ENCODE peak calls at places on chromosomes 3 and 15, in four cellular contexts. A, K, B and P are unnamed samples.

GRCh38 chr15:85120351-85121113 is 138.9 kb downstream of the PDE8A start:
- DNase-seq in A (no peak), K (no peak), B (no peak), P (no peak)

GRCh38 chr15:40329804-40330203 is 6.3 kb downstream of the INAFM2 start:
- DNase-seq in A (no peak), K (no peak), B (no peak), P (no peak)

GRCh38 chr3:16720367-16720766 is 115.1 kb upstream of the DAZL start:
- DNase-seq in A (no peak), K (no peak), B (no peak), P (no peak)

GRCh38 chr15:38176155-38176554 is 76.5 kb upstream of the SPRED1 start:
- DNase-seq in A (no peak), K (peak), B (no peak), P (no peak)

GRCh38 chr3:44067431-44067830 is 174.3 kb upstream of the TOPAZ1 start:
- DNase-seq in A (no peak), K (no peak), B (no peak), P (no peak)

GRCh38 chr3:95899494-95899893 is 914.9 kb upstream of the EPHA6 start:
- DNase-seq in A (no peak), K (no peak), B (no peak), P (peak)

GRCh38 chr3:27914199-27914598 is 192.1 kb upstream of the EOMES start:
- DNase-seq in A (peak), K (no peak), B (peak), P (no peak)

GRCh38 chr3:31941230-31941632 is 39.8 kb downstream of the OSBPL10 start:
- DNase-seq in A (peak), K (no peak), B (no peak), P (no peak)

GRCh38 chr3:52384009-52384761 is 60.7 kb downstream of the SEMA3G start:
- DNase-seq in A (no peak), K (no peak), B (no peak), P (no peak)

GRCh38 chr15:76968310-76968709 is 26.6 kb upstream of the PSTPIP1 start:
- DNase-seq in A (no peak), K (no peak), B (no peak), P (no peak)

GRCh38 chr15:64430000-64430735 is 30.2 kb upstream of the ZNF609 start:
- DNase-seq in A (no peak), K (peak), B (no peak), P (no peak)

GRCh38 chr15:93479679-93480078 is 390.7 kb upstream of the RGMA start:
- DNase-seq in A (no peak), K (no peak), B (no peak), P (no peak)

GRCh38 chr3:182484682-182485081 is 308.6 kb upstream of the ATP11B start:
- DNase-seq in A (no peak), K (no peak), B (no peak), P (no peak)

GRCh38 chr3:29922990-29923746 is 642.3 kb downstream of the RBMS3 start:
- DNase-seq in A (peak), K (no peak), B (peak), P (no peak)

GRCh38 chr15:29014493-29014892 is 128.7 kb downstream of the APBA2 start:
- DNase-seq in A (no peak), K (no peak), B (no peak), P (no peak)

GRCh38 chr3:196431193-196432136 is 762 bp downstream of the UBXN7 start:
- DNase-seq in A (peak), K (no peak), B (peak), P (peak)

GRCh38 chr3:150495563-150496168 is 50.6 kb downstream of the SERP1 start:
- DNase-seq in A (peak), K (no peak), B (peak), P (peak)

GRCh38 chr3:123449092-123449985 is 449 bp upstream of the ADCY5 start:
- DNase-seq in A (no peak), K (no peak), B (peak), P (no peak)

GRCh38 chr3:113157408-113157980 is 53.9 kb upstream of the BOC start:
- DNase-seq in A (no peak), K (no peak), B (no peak), P (no peak)

GRCh38 chr3:64224826-64225606 is at the start of gene PRICKLE2:
- DNase-seq in A (no peak), K (peak), B (no peak), P (peak)

GRCh38 chr15:95929232-95929846 is 401.2 kb upstream of the NR2F2 start:
- DNase-seq in A (no peak), K (peak), B (no peak), P (no peak)

GRCh38 chr3:150216041-150216811 is 191.9 kb upstream of the TSC22D2 start:
- DNase-seq in A (no peak), K (no peak), B (peak), P (no peak)

GRCh38 chr15:51088585-51088984 is 6.1 kb downstream of the TNFAIP8L3 start:
- DNase-seq in A (no peak), K (no peak), B (no peak), P (no peak)

GRCh38 chr15:89408512-89409183 is 74.0 kb upstream of the POLG start:
- DNase-seq in A (no peak), K (no peak), B (no peak), P (no peak)

GRCh38 chr15:59999558-60000112 is 4.5 kb upstream of the FOXB1 start:
- DNase-seq in A (no peak), K (no peak), B (peak), P (no peak)

GRCh38 chr3:154973851-154974250 is 106.3 kb upstream of the MME start:
- DNase-seq in A (no peak), K (no peak), B (no peak), P (no peak)

GRCh38 chr3:125039041-125039896 is 16.5 kb downstream of the HEG1 start:
- DNase-seq in A (no peak), K (no peak), B (no peak), P (no peak)

GRCh38 chr15:66080791-66081475 is 172.6 kb downstream of the MEGF11 start:
- DNase-seq in A (peak), K (no peak), B (peak), P (no peak)

GRCh38 chr3:123602325-123602724 is 17.5 kb upstream of the HACD2 start:
- DNase-seq in A (peak), K (no peak), B (no peak), P (no peak)

GRCh38 chr3:67083277-67083676 is 85.2 kb downstream of the KBTBD8 start:
- DNase-seq in A (no peak), K (peak), B (no peak), P (no peak)

GRCh38 chr3:61847784-61848462 is 286.6 kb downstream of the PTPRG start:
- DNase-seq in A (peak), K (no peak), B (no peak), P (no peak)
- TF ChIP-seq JUND in A (no peak), K (no peak), B (no peak), P (no peak)

GRCh38 chr3:59186735-59187134 is 136.9 kb upstream of the CFAP20DC start:
- DNase-seq in A (no peak), K (no peak), B (no peak), P (no peak)

GRCh38 chr3:59191651-59192050 is 141.8 kb upstream of the CFAP20DC start:
- DNase-seq in A (no peak), K (no peak), B (no peak), P (no peak)

GRCh38 chr3:59189561-59190338 is 139.9 kb upstream of the CFAP20DC start:
- DNase-seq in A (peak), K (no peak), B (no peak), P (no peak)

DNA sequence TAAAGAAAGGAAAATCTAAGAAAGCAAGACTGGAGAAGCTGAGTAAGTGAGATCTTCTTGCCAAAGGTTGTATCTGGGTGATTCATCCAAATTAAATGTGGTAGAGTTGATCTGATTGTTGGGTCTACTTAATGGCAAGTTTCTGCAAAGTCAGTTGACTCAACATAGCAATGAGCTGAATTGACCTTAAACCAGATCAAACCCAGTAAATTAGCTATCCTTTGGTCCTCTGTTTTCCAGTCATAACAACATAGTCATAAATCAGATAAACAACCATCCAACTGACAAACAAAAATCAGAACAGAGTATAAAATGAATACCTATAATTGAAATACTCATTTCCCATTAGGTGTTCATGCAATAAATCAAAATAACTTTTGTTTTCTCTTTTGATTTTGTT is 142.6 kb upstream of the CFAP20DC start:
- DNase-seq in A (no peak), K (no peak), B (no peak), P (no peak)
- TF ChIP-seq JUND in A (no peak), K (no peak), B (peak), P (no peak)

GRCh38 chr3:185210621-185211157 is 43.2 kb downstream of the EHHADH start:
- DNase-seq in A (no peak), K (no peak), B (peak), P (no peak)

GRCh38 chr3:185205865-185206264 is 48.0 kb downstream of the EHHADH start:
- DNase-seq in A (no peak), K (no peak), B (no peak), P (no peak)

GRCh38 chr3:185208836-185209235 is 45.0 kb downstream of the EHHADH start:
- DNase-seq in A (no peak), K (no peak), B (no peak), P (no peak)

GRCh38 chr3:185204894-185205293 is 49.0 kb downstream of the EHHADH start:
- DNase-seq in A (no peak), K (no peak), B (no peak), P (no peak)

DNA sequence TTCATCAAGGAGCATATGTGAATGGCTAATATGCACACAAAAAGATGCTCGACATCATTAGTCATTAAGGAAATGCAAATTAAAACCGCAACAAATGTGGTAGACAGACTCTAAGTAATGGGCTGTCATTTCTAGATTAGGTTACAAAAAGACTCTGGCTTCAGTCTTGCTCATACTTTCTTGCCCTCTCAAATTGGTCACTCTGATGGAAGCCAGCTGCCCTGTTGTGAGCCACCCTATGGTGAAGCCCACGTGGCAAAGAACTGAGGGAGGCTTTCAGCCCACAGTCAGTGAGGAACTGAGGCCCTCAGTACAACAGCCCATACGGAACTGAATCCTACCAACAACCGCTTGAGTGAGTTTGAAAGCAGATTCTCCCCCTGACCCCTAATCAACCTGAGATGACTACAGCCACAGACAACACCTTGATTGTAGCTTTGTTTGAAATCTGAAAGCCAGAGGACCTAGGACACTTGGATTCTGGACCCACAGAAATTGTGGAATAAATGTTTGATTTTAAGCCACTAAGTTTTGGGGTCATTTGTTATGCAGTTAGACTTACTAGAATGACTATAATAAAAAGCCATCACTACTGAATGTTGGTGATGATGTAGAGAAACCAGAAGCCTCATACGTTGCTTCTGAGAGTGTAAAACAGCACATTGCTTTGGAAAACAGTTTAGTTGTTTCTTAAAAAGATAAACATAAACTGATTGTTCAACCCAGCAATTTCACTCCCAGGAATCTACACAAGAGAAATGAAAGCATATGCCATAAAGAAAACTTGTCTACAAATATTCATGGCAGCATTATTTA is 45.7 kb downstream of the EHHADH start:
- DNase-seq in A (no peak), K (peak), B (no peak), P (no peak)
- TF ChIP-seq JUND in A (no peak), K (peak), B (no peak), P (no peak)

GRCh38 chr15:74543043-74543422 is 2.0 kb downstream of the ARID3B start:
- DNase-seq in A (no peak), K (no peak), B (no peak), P (no peak)

GRCh38 chr15:74541494-74542191 is 623 bp downstream of the ARID3B start:
- DNase-seq in A (peak), K (peak), B (peak), P (peak)

GRCh38 chr15:74542192-74543042 is 1.4 kb downstream of the ARID3B start:
- DNase-seq in A (no peak), K (no peak), B (no peak), P (no peak)

GRCh38 chr15:74545061-74545460 is 4.0 kb downstream of the ARID3B start:
- DNase-seq in A (no peak), K (no peak), B (no peak), P (no peak)

DNA sequence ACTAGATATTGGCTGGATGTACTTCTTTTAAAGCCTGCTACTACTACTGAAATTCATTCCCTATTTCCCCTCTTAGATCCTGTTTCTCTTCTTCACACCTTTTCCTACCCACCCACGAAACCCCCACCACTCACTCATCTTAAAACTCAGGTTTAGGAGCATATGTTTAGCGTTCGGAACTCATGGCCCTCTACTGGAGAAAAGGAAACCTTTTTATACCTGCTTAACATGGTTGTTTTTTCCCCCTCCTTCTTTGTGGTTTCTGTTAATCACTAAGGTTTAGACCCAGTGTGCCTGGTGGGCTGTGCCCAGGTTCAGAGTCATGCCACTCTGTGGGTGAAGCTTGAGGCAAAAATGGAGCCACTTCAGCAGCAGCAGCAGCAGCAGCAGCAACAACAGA is 2.6 kb downstream of the ARID3B start:
- DNase-seq in A (no peak), K (no peak), B (no peak), P (peak)
- TF ChIP-seq JUND in A (no peak), K (no peak), B (no peak), P (no peak)

GRCh38 chr3:48949376-48949717 is 30.7 kb downstream of the ARIH2 start:
- DNase-seq in A (no peak), K (no peak), B (no peak), P (peak)

GRCh38 chr3:48957006-48957705 is 32.9 kb upstream of the P4HTM start:
- DNase-seq in A (no peak), K (no peak), B (no peak), P (no peak)

GRCh38 chr3:48950051-48950450 is 31.4 kb downstream of the ARIH2 start:
- DNase-seq in A (no peak), K (no peak), B (no peak), P (no peak)

GRCh38 chr3:48952510-48953118 is 34.0 kb downstream of the ARIH2 start:
- DNase-seq in A (peak), K (no peak), B (peak), P (peak)
- TF ChIP-seq JUND in A (no peak), K (no peak), B (no peak), P (no peak)

GRCh38 chr15:53586815-53587214 is 172.6 kb downstream of the WDR72 start:
- DNase-seq in A (peak), K (no peak), B (peak), P (no peak)
- TF ChIP-seq JUND in A (no peak), K (no peak), B (no peak), P (no peak)

GRCh38 chr15:81930582-81931369 is 115.0 kb downstream of the MEX3B start:
- DNase-seq in A (no peak), K (no peak), B (no peak), P (no peak)
- TF ChIP-seq JUND in A (no peak), K (no peak), B (no peak), P (no peak)

GRCh38 chr3:186964629-186965028 is 34.3 kb downstream of the ST6GAL1 start:
- DNase-seq in A (no peak), K (no peak), B (no peak), P (no peak)
- TF ChIP-seq JUND in A (no peak), K (no peak), B (no peak), P (no peak)